ENCODE peak calls at places on chromosomes 1 and 21, in six cellular contexts. Y is AG04449, K is A549, W is fibroblast of villous mesenchyme, T is endodermal cell, R is fibroblast of pulmonary artery. D is an unnamed sample.

GRCh38 chr1:225425211-225425786 is 2.5 kb downstream of the LBR start:
- DNase-seq in W (peak), T (peak), R (peak), Y (no peak), K (no peak), D (no peak)

GRCh38 chr1:152878042-152878441 is at the start of gene SMCP:
- DNase-seq in R (no peak), K (peak), Y (no peak), W (no peak), T (peak), D (no peak)

GRCh38 chr1:182080955-182081582 is 19.6 kb upstream of the ZNF648 start:
- DNase-seq in Y (no peak), T (peak), R (peak), W (peak), K (peak), D (no peak)

GRCh38 chr1:107243461-107243860 is 102.6 kb downstream of the NTNG1 start:
- DNase-seq in T (no peak), W (no peak), Y (no peak), K (no peak), R (no peak), D (no peak)

GRCh38 chr1:108149796-108150467 is 50.2 kb downstream of the SLC25A24 start:
- DNase-seq in R (peak), T (no peak), Y (no peak), W (peak), K (no peak), D (no peak)

GRCh38 chr1:166721145-166721544 is 118.1 kb upstream of the POGK start:
- DNase-seq in W (no peak), Y (no peak), T (no peak), K (peak), R (no peak), D (no peak)

GRCh38 chr1:28365864-28366263 is 3.7 kb upstream of the PHACTR4 start:
- DNase-seq in Y (no peak), R (no peak), W (no peak), T (no peak), K (no peak), D (no peak)

GRCh38 chr21:46050651-46051378 is 47.1 kb upstream of the COL6A2 start:
- DNase-seq in R (no peak), K (no peak), T (peak), W (no peak), Y (no peak), D (no peak)

GRCh38 chr1:20574686-20575543 is 14.0 kb upstream of the CDA start:
- DNase-seq in W (peak), T (peak), K (peak), R (peak), Y (no peak), D (no peak)

GRCh38 chr21:42848932-42849758 is 30.2 kb downstream of the WDR4 start:
- DNase-seq in T (no peak), Y (no peak), K (no peak), R (no peak), W (no peak), D (no peak)

GRCh38 chr1:50346621-50347020 is 76.6 kb downstream of the DMRTA2 start:
- DNase-seq in K (no peak), T (no peak), W (no peak), R (no peak), Y (no peak), D (no peak)

GRCh38 chr1:32250893-32251716 is at the start of gene LCK:
- DNase-seq in K (no peak), Y (no peak), T (peak), R (no peak), W (no peak), D (no peak)

GRCh38 chr1:244065063-244065788 is 14.1 kb downstream of the ZBTB18 start:
- DNase-seq in W (no peak), K (peak), R (no peak), Y (no peak), T (peak), D (peak)

GRCh38 chr1:74611887-74612286 is 61.7 kb downstream of the ERICH3 start:
- DNase-seq in K (no peak), R (no peak), T (no peak), W (no peak), Y (no peak), D (no peak)

GRCh38 chr1:56758135-56758534 is 61.1 kb downstream of the FYB2 start:
- DNase-seq in W (no peak), T (peak), K (peak), Y (no peak), R (no peak), D (no peak)

GRCh38 chr21:45000637-45001133 is 60.9 kb downstream of the SLX9 start:
- DNase-seq in T (no peak), K (no peak), R (peak), Y (no peak), W (no peak), D (no peak)
- H3K4me3 ChIP-seq in T (no peak), K (no peak), R (no peak), Y (no peak), W (no peak), D (no peak)

DNA sequence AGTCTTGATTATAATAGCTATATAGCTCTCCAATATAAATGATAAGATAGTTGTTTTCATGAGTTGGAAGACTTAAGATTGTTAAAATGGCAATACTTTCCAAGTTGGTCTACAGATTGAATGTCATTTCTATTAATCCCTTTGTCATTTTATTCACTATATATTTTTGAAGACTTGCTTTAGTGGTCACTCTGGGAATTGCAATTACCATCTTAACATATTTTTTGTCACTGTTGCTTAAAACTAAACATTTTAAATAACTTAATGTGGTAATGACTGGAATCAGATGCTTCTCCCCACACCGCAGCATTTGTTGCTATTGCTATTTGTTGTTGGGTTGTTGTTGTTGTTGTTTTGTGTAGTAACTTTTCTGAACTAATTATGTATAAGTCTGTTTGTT is 1592.9 kb downstream of the MRPL39 start:
- DNase-seq in K (no peak), T (no peak), Y (no peak), R (no peak), W (no peak), D (no peak)
- TF ChIP-seq CTCF in K (no peak), T (peak), Y (no peak), R (peak), W (peak), D (no peak)

DNA sequence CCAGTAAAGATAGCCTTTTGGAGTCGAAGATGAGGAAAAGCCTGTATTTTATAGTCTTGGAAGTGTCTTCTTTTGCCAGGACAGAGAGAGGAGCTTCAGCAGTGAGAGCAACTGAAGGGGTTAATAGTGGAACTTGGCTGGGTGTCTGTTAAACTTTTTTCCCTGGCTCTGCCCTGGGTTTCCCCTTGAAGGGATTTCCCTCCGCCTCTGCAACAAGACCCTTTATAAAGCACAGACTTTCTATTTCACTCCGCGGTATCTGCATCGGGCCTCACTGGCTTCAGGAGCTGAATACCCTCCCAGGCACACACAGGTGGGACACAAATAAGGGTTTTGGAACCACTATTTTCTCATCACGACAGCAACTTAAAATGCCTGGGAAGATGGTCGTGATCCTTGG is at the start of gene VCAM1:
- DNase-seq in K (no peak), R (peak), T (peak), Y (no peak), W (peak), D (peak)
- H3K4me3 ChIP-seq in K (no peak), R (peak), T (peak), Y (peak), W (peak), D (peak)

DNA sequence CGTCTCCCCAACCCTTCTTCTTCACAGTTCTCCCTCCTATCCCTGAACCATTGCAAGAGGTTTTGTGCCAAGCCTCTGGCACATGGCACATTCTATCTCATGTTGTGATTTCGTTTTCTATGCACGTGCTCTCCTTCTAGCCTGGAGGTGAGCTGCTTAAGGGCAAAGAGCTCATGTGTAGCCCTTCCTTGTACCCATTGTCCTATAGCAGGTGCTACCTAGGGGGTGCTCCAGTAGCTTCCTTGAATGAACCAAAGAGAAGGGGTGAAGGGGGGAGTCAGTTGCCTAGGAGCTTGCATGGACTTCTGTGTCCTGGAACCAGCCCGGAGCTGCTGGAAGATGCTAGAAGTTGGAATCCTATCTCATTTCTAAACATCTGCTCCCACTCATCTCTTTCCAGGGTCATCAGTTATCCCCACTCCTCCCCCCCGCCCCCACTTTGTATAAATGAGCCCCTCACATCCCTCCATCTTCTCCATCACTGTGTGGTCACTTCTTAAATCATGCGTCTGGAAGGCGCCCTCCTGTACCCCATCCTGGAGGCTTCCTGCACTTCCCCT is 535 bp upstream of the DISC1 start:
- DNase-seq in Y (no peak), T (no peak), R (no peak), W (no peak), K (peak), D (no peak)
- TF ChIP-seq CTCF in Y (no peak), T (no peak), R (no peak), W (no peak), K (no peak), D (no peak)

DNA sequence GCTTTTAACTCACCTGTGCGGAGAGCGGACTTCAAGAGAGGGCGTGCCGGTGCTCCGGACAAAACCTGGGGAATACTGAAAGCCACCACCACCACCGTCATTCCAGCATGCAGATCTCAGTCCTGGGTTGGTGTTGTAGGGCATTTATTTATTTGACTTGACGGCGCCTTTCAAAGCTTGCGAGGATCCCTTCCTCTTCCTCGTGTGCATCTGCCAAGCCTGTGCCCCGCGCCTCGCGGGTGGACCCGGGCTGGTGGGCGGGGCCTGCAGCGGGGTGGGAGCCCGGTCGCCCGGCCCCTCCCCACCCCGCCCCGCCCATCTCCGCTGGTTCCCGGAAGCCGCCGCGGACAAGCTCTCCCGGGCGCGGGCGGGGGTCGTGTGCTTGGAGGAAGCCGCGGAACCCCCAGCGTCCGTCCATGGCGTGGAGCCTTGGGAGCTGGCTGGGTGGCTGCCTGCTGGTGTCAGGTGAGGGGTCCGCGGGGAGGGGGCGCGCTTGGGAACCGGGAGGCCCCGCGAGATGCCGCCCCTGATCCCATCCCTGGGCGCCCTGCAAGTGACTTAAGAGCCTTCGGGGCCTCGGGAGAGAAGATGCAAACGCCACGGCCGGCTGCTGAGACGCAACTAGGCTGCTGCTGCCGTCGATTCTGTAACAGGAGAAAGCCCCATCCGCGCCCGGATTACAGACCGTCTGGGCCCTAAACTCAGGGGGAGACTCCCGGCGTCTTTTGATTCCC is at the start of gene IL10RB:
- DNase-seq in R (peak), W (peak), Y (no peak), K (peak), T (peak), D (no peak)
- H3K4me3 ChIP-seq in R (peak), W (peak), Y (peak), K (peak), T (peak), D (peak)

DNA sequence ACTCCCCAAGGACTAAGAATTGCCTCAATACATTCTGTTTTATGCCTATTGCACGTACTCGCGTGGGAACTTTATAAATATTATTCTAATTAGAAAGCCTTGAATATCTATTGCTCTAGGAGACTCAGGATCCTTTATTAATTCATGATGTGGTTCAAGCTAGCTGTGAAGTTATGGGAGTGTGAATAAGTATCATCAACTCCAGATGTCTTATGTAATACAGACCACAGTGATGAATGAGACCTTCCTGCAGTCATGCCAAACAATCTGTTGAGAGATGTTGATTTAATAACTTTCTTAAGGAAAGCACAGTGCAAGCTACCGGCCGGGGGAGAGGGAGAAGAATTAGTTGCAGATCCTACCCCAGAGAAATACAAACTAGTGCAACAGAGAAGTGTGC is 519.2 kb upstream of the ZP4 start:
- DNase-seq in W (peak), K (no peak), Y (peak), R (peak), T (no peak), D (peak)
- TF ChIP-seq CTCF in W (no peak), K (no peak), Y (no peak), R (no peak), T (no peak), D (no peak)

DNA sequence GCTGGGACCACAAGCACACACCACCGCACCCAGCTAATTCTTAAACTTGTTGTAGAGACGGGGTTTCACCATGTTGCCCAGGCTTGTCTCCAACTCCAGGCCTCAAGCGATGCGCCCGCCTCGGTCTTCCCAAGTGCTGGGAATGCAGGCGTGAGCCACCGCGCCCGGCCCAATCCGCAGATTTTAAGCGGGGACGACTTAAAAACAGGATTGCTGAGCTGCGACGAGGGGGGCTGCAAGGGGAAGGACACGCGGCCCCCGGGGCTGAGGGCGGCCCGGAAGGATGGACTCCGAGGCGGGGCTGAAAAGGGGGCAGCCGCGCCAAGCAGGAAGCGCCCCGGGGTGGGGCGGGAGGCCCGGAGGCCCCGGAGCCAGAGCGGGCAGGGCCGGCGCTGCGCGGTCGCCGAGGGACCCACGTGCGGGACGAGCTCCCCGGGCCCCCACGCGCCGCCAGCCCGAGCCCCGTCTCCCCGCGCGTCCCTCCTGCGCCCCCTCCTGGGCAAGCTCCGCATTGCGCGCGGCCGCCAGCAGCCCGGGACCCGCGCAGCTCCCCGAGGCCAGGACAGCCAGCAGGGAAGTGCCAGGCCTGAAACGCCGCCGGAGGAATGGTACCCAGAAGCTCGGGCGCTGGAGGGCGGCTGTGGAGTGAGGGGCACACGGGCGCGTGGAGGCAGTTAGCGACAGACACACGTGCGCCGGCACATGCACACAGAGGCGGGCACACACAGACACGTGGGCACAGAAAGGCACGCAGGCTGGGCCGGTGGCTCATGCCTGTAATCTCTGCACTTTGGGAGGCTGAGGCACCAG is 5.5 kb upstream of the PRKCZ start:
- DNase-seq in W (peak), T (peak), R (peak), Y (no peak), K (peak), D (no peak)
- H3K4me3 ChIP-seq in W (no peak), T (no peak), R (no peak), Y (peak), K (peak), D (no peak)

GRCh38 chr1:231421971-231422797 is at the start of gene EGLN1:
- DNase-seq in W (peak), Y (no peak), K (peak), T (peak), R (peak), D (peak)
- TF ChIP-seq CTCF in W (peak), Y (peak), K (peak), T (peak), R (peak), D (peak)

DNA sequence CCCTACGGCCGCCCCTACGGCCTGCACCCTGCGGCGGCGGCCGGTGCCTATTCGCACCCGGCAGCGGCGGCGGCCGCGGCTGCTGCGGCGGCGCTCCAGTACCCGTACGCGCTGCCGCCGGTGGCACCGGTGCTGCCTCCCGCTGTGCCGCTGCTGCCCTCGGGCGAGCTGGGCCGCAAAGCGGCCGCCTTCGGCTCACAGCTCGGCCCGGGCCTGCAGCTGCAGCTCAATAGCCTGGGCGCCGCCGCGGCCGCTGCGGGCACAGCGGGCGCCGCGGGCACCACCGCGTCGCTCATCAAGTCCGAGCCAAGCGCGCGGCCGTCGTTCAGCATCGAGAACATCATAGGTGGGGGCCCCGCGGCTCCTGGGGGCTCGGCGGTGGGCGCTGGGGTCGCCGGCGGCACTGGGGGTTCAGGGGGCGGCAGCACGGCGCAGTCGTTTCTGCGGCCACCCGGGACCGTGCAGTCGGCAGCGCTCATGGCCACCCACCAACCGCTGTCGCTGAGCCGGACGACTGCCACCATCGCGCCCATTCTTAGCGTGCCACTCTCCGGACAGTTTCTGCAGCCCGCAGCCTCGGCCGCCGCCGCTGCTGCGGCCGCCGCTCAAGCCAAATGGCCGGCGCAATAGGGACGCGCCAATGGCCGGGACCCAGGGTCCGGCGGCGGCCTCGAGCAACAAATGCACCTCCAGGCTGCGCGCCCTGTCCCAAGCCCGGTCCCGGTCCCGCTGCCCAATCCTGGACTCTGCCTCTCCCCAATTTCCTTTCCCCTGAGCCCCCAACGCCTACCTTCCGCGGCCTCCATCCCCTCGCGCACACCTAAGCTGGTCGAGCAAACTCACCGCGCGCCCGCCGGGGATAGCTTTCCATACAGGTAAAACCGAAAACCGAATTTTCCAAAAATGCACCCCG is 1.8 kb downstream of the FOXD3 start:
- DNase-seq in T (peak), Y (no peak), K (peak), W (no peak), R (no peak), D (no peak)
- H3K4me3 ChIP-seq in T (peak), Y (no peak), K (peak), W (no peak), R (no peak), D (no peak)